ENCODE peak calls at places on chromosomes 12 and 14, in six cellular contexts. Z is Calu3, M is HCT116, H is transverse colon, O is BJ, Y is colonic mucosa. Q is an unnamed sample.

GRCh38 chr14:20652996-20653975 is 11.8 kb upstream of the OR6S1 start:
- DNase-seq in Z (peak; percentile 13), M (peak; percentile 91), H (no peak), O (no peak), Y (peak; percentile 49), Q (peak; percentile 35)

GRCh38 chr12:58847876-58848600 is 72.3 kb downstream of the LRIG3 start:
- DNase-seq in Z (no peak), M (no peak), H (no peak), O (no peak), Y (no peak), Q (no peak)

GRCh38 chr12:76784600-76785051 is 20.7 kb downstream of the ZDHHC17 start:
- DNase-seq in Z (no peak), M (no peak), H (no peak), O (peak; percentile 52), Y (no peak), Q (no peak)

GRCh38 chr12:121391619-121392324 is 8.1 kb upstream of the RNF34 start:
- DNase-seq in Z (no peak), M (no peak), H (peak; percentile 38), O (peak; percentile 75), Y (no peak), Q (no peak)

GRCh38 chr14:95662376-95663186 is 23.6 kb upstream of the TCL1B start:
- DNase-seq in Z (no peak), M (no peak), H (no peak), O (no peak), Y (no peak), Q (no peak)

GRCh38 chr14:94136575-94137331 is 7.3 kb upstream of the IFI27L2 start:
- DNase-seq in Z (peak; percentile 86), M (peak; percentile 78), H (peak; percentile 92), O (peak; percentile 15), Y (peak; percentile 90), Q (peak; percentile 91)

GRCh38 chr14:77589099-77589498 is 27.3 kb downstream of the SPTLC2 start:
- DNase-seq in Z (no peak), M (no peak), H (no peak), O (no peak), Y (no peak), Q (no peak)

GRCh38 chr12:25377475-25378179 is 126.9 kb upstream of the KRAS start:
- DNase-seq in Z (no peak), M (no peak), H (no peak), O (no peak), Y (no peak), Q (no peak)

GRCh38 chr12:132444957-132445883 is 44.7 kb upstream of the FBRSL1 start:
- DNase-seq in Z (no peak), M (no peak), H (peak; percentile 60), O (no peak), Y (peak; percentile 39), Q (peak; percentile 50)

GRCh38 chr12:111093428-111094142 is 173.2 kb upstream of the MYL2 start:
- DNase-seq in Z (no peak), M (no peak), H (no peak), O (no peak), Y (no peak), Q (no peak)

GRCh38 chr12:12807970-12808702 is 5.0 kb upstream of the DDX47 start:
- DNase-seq in Z (no peak), M (no peak), H (peak; percentile 60), O (no peak), Y (no peak), Q (no peak)

GRCh38 chr12:91975891-91976290 is 169.8 kb downstream of the BTG1 start:
- DNase-seq in Z (no peak), M (no peak), H (no peak), O (no peak), Y (no peak), Q (no peak)

GRCh38 chr14:83491091-83491490 is 1957.4 kb upstream of the SEL1L start:
- DNase-seq in Z (no peak), M (no peak), H (no peak), O (no peak), Y (no peak), Q (peak; percentile 29)

GRCh38 chr12:97575792-97576191 is 113.2 kb downstream of the RMST start:
- DNase-seq in Z (no peak), M (no peak), H (no peak), O (no peak), Y (no peak), Q (no peak)

GRCh38 chr14:70654609-70655008 is 12.9 kb downstream of the TTC9 start:
- DNase-seq in Z (no peak), M (no peak), H (no peak), O (no peak), Y (no peak), Q (no peak)

DNA sequence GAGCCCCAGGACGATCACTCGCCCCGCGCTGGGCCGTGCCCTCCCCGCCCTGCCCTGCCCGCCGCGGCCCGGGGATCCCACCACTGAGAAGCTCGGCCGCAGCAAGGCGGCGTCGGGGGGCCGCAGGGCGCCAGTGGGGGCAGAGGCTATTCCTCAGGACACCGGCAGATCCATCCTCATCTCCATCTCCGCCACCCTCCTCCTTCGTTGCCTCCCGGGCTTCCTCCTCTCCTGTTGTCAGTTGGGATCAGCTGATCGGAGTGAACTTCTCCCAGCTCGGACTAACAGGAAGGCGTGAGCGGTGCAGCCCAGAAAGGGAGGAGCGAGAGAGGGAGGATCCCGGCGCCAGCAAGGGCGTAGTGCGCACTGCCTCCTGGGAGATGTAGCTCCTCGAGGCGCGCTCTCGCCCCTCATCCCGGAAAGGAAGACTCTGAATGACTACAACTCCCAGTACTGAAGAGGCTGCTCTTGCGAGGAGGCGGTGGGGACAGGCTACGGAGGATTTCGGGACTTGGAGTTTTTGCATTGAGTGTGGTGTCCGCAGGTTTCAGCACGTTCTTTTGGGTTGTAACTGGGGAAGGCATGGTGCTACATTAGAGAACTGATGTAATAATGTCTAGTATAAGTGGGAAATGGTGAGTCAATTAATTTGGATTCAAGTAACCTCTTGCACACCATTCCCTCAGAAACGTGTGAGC is at the start of gene ZFYVE1:
- DNase-seq in Z (peak; percentile 95), M (peak; percentile 95), H (peak; percentile 97), O (peak; percentile 98), Y (peak; percentile 98), Q (peak; percentile 94)
- TF ChIP-seq CTCF in Z (no peak), M (no peak), H (no peak), O (no peak), Y (no peak), Q (no peak)

DNA sequence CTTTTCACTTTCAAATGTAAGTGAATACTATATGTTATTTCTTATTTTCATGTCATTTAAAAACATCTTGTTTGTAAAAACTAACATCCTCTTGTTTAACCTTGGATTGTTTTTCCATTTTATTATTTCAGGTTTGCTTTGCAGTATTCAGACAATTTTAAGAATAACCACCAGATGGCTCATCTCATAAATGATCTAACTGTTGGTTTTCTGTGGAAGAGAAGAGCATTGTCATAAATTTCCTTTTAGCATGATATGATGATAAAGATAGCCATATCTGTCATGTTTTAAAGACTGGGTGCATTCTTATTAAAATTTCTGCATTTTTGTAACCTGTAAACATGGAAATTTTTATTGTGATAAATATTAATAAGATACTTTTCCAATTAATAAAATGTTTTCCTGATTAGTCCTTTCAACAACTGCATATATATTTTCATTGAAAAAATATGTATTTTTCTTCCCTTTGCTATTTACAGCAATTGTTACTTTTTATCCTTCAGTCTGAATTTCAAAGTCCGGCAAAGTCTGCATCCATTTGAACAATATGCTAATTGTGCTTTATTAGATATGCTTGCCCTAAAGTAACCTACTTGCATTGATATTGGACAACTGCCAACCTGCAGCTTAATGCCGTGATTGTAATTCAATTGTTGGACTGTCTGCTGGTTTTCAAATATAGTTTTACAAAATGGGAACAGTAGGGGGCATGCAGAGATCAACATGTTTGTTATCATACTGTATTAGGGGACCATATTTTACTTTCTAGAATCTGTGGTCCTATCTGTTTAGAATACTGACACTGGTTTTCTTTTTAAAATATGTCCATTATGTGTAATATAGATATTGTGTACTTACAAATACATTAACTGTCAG is 163.4 kb downstream of the GARIN6 start:
- DNase-seq in Z (peak; percentile 51), M (peak; percentile 15), H (no peak), O (no peak), Y (no peak), Q (no peak)
- TF ChIP-seq CTCF in Z (no peak), M (no peak), H (peak; percentile 18), O (peak; percentile 25), Y (no peak), Q (peak; percentile 38)

DNA sequence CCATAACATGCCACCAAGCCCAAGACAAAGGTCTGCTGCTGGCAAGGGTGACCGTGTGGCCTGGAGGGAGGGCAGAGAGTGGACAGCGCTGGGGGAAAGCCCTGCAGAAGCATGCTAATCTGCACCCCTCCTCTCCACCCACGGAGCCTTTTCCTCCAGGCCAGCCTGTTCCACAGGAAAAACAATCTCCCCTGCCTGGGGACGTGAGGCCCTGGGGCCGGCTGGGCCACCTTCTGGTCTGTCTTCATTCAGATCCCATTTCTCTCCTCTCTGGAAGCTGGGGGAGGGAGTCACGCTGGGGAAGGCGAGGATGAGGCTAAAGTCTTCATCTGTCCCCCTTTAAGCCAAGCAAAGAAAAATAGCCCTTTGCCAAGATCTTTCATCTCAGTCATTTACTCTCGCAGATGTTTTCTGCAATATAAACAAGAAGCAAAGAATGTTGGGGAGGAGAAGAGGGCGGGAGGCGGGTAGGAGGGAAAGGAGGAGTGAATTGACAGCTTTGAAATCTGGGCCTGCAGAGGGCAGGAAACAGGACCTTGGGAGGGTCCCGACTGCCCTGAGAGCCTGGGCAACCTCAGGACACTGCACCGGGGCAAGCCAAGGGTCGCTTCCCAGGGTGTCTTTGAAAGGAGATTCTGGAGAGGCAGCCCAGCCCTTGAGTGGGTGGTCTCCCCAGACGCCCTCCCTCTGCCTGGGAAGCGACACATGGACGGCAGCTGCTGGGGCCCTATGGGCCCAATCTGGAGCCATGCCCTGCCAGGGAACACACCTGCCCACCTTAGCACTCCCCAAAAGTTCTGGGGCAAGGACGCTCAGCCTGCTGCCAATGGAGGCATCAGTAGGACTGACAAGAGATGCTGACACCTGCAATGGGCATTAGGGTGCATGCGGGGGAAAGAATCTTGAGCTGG is 133.6 kb downstream of the ZFP36L1 start:
- DNase-seq in Z (no peak), M (no peak), H (no peak), O (no peak), Y (no peak), Q (no peak)
- TF ChIP-seq CTCF in Z (no peak), M (no peak), H (no peak), O (no peak), Y (no peak), Q (no peak)

GRCh38 chr12:94551810-94552209 is 92.1 kb upstream of the CEP83 start:
- DNase-seq in Z (no peak), M (no peak), H (no peak), O (no peak), Y (no peak), Q (no peak)

GRCh38 chr12:94550964-94551363 is 91.3 kb upstream of the CEP83 start:
- DNase-seq in Z (no peak), M (no peak), H (no peak), O (no peak), Y (no peak), Q (no peak)

GRCh38 chr12:94545937-94546771 is 86.5 kb upstream of the CEP83 start:
- DNase-seq in Z (peak; percentile 64), M (peak; percentile 77), H (peak; percentile 65), O (no peak), Y (peak; percentile 60), Q (peak; percentile 54)
- TF ChIP-seq CTCF in Z (peak; percentile 55), M (peak; percentile 72), H (peak; percentile 77), O (peak; percentile 64), Y (peak; percentile 82), Q (peak; percentile 55)

GRCh38 chr14:38808734-38809455 is 294.1 kb downstream of the SEC23A start:
- DNase-seq in Z (peak; percentile 61), M (peak; percentile 1), H (peak; percentile 86), O (no peak), Y (peak; percentile 89), Q (no peak)
- TF ChIP-seq CTCF in Z (no peak), M (peak; percentile 37), H (peak; percentile 21), O (no peak), Y (no peak), Q (no peak)

Q was measured in glutamatergic neuron.